ENCODE peak calls at places on chromosomes 3 and 15, in four cellular contexts. H is OCI-LY7, O is transverse colon, R is NCI-H510A treated with DMSO at 0.1 percent for 48 hours. Q is an unnamed sample.

GRCh38 chr3:127325630-127325961 is 37.8 kb upstream of the PRR20G start:
- DNase-seq in O (no peak), H (no peak), R (no peak), Q (no peak)

GRCh38 chr3:156135921-156136655 is 15.7 kb downstream of the KCNAB1 start:
- DNase-seq in H (no peak), O (no peak), R (no peak), Q (no peak)

GRCh38 chr15:33430564-33430963 is 119.8 kb downstream of the RYR3 start:
- DNase-seq in R (no peak), O (no peak), H (no peak), Q (no peak)

GRCh38 chr15:33679065-33679464 is 289.2 kb upstream of the CHRM5 start:
- DNase-seq in O (no peak), R (no peak), H (peak; percentile 32), Q (no peak)

GRCh38 chr15:45573961-45574629 is 13.1 kb upstream of the BLOC1S6 start:
- DNase-seq in O (peak; percentile 19), H (peak; percentile 55), R (no peak), Q (no peak)

GRCh38 chr15:45450468-45450867 is 72.1 kb downstream of the SLC30A4 start:
- DNase-seq in R (no peak), O (peak; percentile 60), H (no peak), Q (no peak)

GRCh38 chr3:143436231-143436930 is 316.8 kb downstream of the CHST2 start:
- DNase-seq in O (no peak), R (no peak), H (no peak), Q (no peak)

GRCh38 chr3:67781218-67781617 is 126.8 kb upstream of the SUCLG2 start:
- DNase-seq in O (no peak), H (no peak), R (no peak), Q (no peak)

GRCh38 chr15:100111103-100112060 is 230.4 kb downstream of the ADAMTS17 start:
- DNase-seq in O (peak; percentile 21), R (no peak), H (peak; percentile 56), Q (peak; percentile 12)

GRCh38 chr3:187738089-187738399 is 7.2 kb downstream of the BCL6 start:
- DNase-seq in R (no peak), H (no peak), O (no peak), Q (no peak)

GRCh38 chr3:11642455-11643162 is 1.1 kb downstream of the VGLL4 start:
- DNase-seq in R (peak; percentile 23), H (peak; percentile 88), O (peak; percentile 71), Q (peak; percentile 77)

GRCh38 chr15:26073430-26074333 is 210.6 kb upstream of the ATP10A start:
- DNase-seq in H (no peak), R (no peak), O (no peak), Q (no peak)

GRCh38 chr3:71135373-71136088 is 448.0 kb downstream of the FOXP1 start:
- DNase-seq in R (no peak), O (no peak), H (peak; percentile 8), Q (no peak)

GRCh38 chr15:41512078-41512394 is 1.6 kb downstream of the LTK start:
- DNase-seq in R (peak; percentile 8), H (no peak), O (peak; percentile 30), Q (no peak)

GRCh38 chr3:192090586-192090985 is 629.6 kb downstream of the PYDC2 start:
- DNase-seq in O (no peak), H (peak; percentile 67), R (no peak), Q (no peak)

GRCh38 chr3:148528024-148528423 is 169.7 kb upstream of the AGTR1 start:
- DNase-seq in O (no peak), R (no peak), H (no peak), Q (no peak)

GRCh38 chr3:50464578-50464977 is 38.9 kb downstream of the CACNA2D2 start:
- DNase-seq in R (peak; percentile 77), H (no peak), O (no peak), Q (no peak)

GRCh38 chr3:109072208-109072607 is 45.7 kb downstream of the MORC1 start:
- DNase-seq in H (no peak), O (no peak), R (no peak), Q (no peak)

GRCh38 chr15:98668566-98669308 is 20.4 kb downstream of the IGF1R start:
- DNase-seq in R (no peak), H (no peak), O (no peak), Q (peak; percentile 11)

GRCh38 chr3:65729553-65729952 is 309.2 kb downstream of the MAGI1 start:
- DNase-seq in R (no peak), O (no peak), H (no peak), Q (peak; percentile 47)

GRCh38 chr3:31579828-31580227 is 47.1 kb downstream of the STT3B start:
- DNase-seq in R (no peak), H (no peak), O (no peak), Q (no peak)

Q was measured in testis.